ENCODE peak calls at places on chromosomes 11 and 22, in four cellular contexts. One of them, this sample, is unnamed.

GRCh38 chr11:76674517-76675400 is 4.2 kb upstream of the LRRC32 start:
- DNase-seq in spleen: no peak
- DNase-seq in aorta: no peak
- DNase-seq in HepG2: no peak
- DNase-seq in this sample: no peak

GRCh38 chr11:111766834-111767142 is 599 bp upstream of the PPP2R1B start:
- DNase-seq in spleen: no peak
- DNase-seq in aorta: no peak
- DNase-seq in HepG2: peak; percentile 36
- DNase-seq in this sample: no peak

GRCh38 chr22:50612715-50613221 is 12.2 kb downstream of the MAPK8IP2 start:
- DNase-seq in spleen: peak; percentile 71
- DNase-seq in aorta: no peak
- DNase-seq in HepG2: no peak
- DNase-seq in this sample: peak; percentile 66

GRCh38 chr11:63769719-63770443 is 1.3 kb upstream of the ZFTA start:
- DNase-seq in spleen: no peak
- DNase-seq in aorta: no peak
- DNase-seq in HepG2: no peak
- DNase-seq in this sample: no peak

GRCh38 chr22:50118557-50119168 is 28.9 kb downstream of the MOV10L1 start:
- DNase-seq in spleen: no peak
- DNase-seq in aorta: no peak
- DNase-seq in HepG2: peak; percentile 10
- DNase-seq in this sample: peak; percentile 4

GRCh38 chr11:64086263-64086938 is 50.7 kb downstream of the FLRT1 start:
- DNase-seq in spleen: no peak
- DNase-seq in aorta: no peak
- DNase-seq in HepG2: no peak
- DNase-seq in this sample: peak; percentile 2

GRCh38 chr11:74465291-74465708 is 2.0 kb downstream of the KCNE3 start:
- DNase-seq in spleen: no peak
- DNase-seq in aorta: no peak
- DNase-seq in HepG2: peak; percentile 68
- DNase-seq in this sample: peak; percentile 96

GRCh38 chr11:11978792-11979486 is 29.5 kb downstream of the DKK3 start:
- DNase-seq in spleen: peak; percentile 33
- DNase-seq in aorta: peak; percentile 85
- DNase-seq in HepG2: no peak
- DNase-seq in this sample: no peak

GRCh38 chr11:59610289-59610688 is 5.3 kb downstream of the OSBP start:
- DNase-seq in spleen: no peak
- DNase-seq in aorta: no peak
- DNase-seq in HepG2: no peak
- DNase-seq in this sample: no peak

GRCh38 chr11:27699242-27699925 is 871 bp downstream of the BDNF start:
- DNase-seq in spleen: no peak
- DNase-seq in aorta: no peak
- DNase-seq in HepG2: no peak
- DNase-seq in this sample: no peak

GRCh38 chr22:31243339-31244043 is 31.4 kb downstream of the LIMK2 start:
- DNase-seq in spleen: no peak
- DNase-seq in aorta: no peak
- DNase-seq in HepG2: no peak
- DNase-seq in this sample: no peak

GRCh38 chr22:24593810-24594568 is 1.1 kb upstream of the LRRC75B start:
- DNase-seq in spleen: no peak
- DNase-seq in aorta: no peak
- DNase-seq in HepG2: peak; percentile 78
- DNase-seq in this sample: peak; percentile 66

GRCh38 chr22:20021196-20022181 is 579 bp downstream of the TANGO2 start:
- DNase-seq in spleen: no peak
- DNase-seq in aorta: peak; percentile 91
- DNase-seq in HepG2: peak; percentile 49
- DNase-seq in this sample: peak; percentile 18

GRCh38 chr11:23138761-23139160 is 278.5 kb upstream of the CCDC179 start:
- DNase-seq in spleen: no peak
- DNase-seq in aorta: no peak
- DNase-seq in HepG2: no peak
- DNase-seq in this sample: no peak

GRCh38 chr11:73907191-73907590 is 30.4 kb downstream of the PAAF1 start:
- DNase-seq in spleen: no peak
- DNase-seq in aorta: no peak
- DNase-seq in HepG2: peak; percentile 6
- DNase-seq in this sample: no peak

DNA sequence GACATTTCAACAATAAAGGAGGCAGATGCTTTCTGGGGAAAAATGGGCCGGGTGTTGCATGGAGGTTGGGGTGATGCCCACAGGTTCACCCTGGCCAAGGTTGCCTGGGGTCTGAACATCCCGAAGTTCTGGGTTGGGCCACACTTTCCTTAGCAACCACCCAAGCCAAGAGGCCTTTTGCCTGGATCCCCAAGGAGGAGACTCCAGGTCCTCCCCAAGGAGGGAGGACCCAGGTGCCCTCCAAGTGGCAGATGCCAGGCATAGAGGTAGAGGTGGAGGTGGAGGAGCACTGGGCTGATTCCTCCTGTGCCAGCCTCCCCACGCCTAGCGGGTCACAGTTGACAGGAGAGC is 1.2 kb downstream of the CYB5R3 start:
- DNase-seq in spleen: no peak
- DNase-seq in aorta: no peak
- DNase-seq in HepG2: no peak
- DNase-seq in this sample: no peak
- H3K4me1 ChIP-seq in spleen: peaks cover 66% of the 10 kb centered on the region
- H3K4me1 ChIP-seq in aorta: no peaks in the 10 kb centered on the region
- H3K4me1 ChIP-seq in HepG2: peaks cover 79% of the 10 kb centered on the region
- H3K4me1 ChIP-seq in this sample: peaks cover 31% of the 10 kb centered on the region

GRCh38 chr11:1307163-1307870 is 2.1 kb downstream of the TOLLIP start:
- DNase-seq in spleen: peak; percentile 92
- DNase-seq in aorta: no peak
- DNase-seq in HepG2: no peak
- DNase-seq in this sample: no peak
- H3K4me1 ChIP-seq in spleen: peaks cover 89% of the 10 kb centered on the region
- H3K4me1 ChIP-seq in aorta: no peaks in the 10 kb centered on the region
- H3K4me1 ChIP-seq in HepG2: peaks cover 76% of the 10 kb centered on the region
- H3K4me1 ChIP-seq in this sample: peaks cover 8% of the 10 kb centered on the region

DNA sequence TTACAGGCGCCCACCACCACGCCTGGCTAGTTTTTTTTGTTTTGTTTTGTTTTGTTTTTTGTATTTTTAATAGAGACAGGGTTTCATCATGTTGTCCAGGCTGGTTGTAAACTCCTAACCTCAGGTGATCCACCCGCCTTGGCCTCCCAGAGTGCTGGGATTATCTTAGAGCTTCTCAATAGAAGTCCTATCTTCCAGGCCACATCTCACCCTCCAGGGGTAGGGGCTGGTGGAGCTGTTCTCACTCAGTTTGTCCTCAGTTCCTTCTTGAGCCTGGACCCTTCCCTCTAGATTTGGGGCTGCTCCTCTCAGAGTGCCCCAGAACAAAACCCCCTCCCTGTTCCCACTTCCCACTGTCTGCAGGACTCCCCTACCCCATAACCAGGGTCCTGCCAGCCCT is 31.3 kb downstream of the BCR start:
- DNase-seq in spleen: peak; percentile 32
- DNase-seq in aorta: peak; percentile 14
- DNase-seq in HepG2: no peak
- DNase-seq in this sample: no peak
- H3K4me1 ChIP-seq in spleen: peaks cover 62% of the 10 kb centered on the region
- H3K4me1 ChIP-seq in aorta: no peaks in the 10 kb centered on the region
- H3K4me1 ChIP-seq in HepG2: peaks cover 19% of the 10 kb centered on the region
- H3K4me1 ChIP-seq in this sample: no peaks in the 10 kb centered on the region

GRCh38 chr11:118913411-118914125 is 12.2 kb downstream of the BCL9L start:
- DNase-seq in spleen: peak; percentile 86
- DNase-seq in aorta: no peak
- DNase-seq in HepG2: no peak
- DNase-seq in this sample: no peak
- H3K4me1 ChIP-seq in spleen: peaks cover 100% of the 10 kb centered on the region
- H3K4me1 ChIP-seq in aorta: no peaks in the 10 kb centered on the region
- H3K4me1 ChIP-seq in HepG2: peaks cover 93% of the 10 kb centered on the region
- H3K4me1 ChIP-seq in this sample: peaks cover 45% of the 10 kb centered on the region

DNA sequence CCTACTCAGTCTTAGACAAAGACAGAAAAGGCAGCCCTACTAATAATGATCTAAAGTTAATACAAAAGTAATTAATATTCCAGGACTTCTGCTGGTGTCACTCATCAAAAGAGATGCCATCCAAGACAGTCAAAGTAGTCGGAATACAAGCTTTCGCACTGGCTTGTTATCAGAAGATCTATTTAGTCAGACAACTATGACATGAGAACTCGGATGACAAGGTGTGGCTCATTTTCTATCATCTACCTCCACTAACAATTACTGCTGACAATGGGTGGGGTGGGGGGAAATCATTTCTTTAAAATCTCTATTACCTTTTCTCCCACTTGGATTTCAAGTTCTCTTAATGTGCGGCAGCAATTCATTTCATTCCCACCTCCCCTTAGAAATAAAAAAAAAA is 56.7 kb downstream of the EFCAB6 start:
- DNase-seq in spleen: no peak
- DNase-seq in aorta: no peak
- DNase-seq in HepG2: no peak
- DNase-seq in this sample: no peak
- H3K4me1 ChIP-seq in spleen: no peaks in the 10 kb centered on the region
- H3K4me1 ChIP-seq in aorta: no peaks in the 10 kb centered on the region
- H3K4me1 ChIP-seq in HepG2: no peaks in the 10 kb centered on the region
- H3K4me1 ChIP-seq in this sample: no peaks in the 10 kb centered on the region

DNA sequence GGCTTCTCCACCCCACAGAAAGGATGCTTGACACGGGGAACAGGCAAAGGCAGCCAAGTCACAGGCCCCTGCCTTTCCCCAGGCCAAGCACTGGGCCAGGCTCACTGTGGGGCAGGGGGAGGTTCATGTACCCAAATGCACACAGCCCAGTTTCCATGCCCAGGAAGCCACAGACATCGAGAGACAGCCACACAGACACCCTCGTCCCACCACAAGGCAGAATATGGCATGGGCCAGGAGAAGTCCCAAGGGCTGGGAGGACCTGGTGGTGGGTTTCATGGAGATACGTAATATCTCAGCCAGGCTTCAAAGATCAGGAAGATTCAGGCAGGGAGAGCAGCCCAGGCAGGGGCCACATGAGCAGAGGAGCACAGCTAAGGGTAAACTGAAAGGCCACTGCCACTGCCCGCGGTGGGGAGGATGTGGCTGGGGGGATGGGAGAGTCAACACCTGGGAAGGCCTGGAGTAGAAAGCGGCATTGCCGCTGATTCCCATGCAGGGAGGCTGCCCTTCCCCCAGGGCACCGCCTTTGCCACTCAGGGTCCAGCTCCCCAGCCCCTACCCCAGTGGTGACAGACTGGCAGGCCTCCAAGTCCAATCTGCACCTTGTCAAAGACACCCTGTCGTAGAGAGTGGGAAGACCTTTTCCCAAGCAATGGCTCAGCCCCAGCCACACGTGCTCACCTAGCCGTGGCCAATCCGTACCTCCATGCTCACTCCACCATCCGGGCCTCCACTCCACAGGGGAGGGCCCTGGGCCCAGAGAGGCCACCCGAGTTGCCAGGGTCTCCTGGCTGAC is 2.4 kb upstream of the MFNG start:
- DNase-seq in spleen: no peak
- DNase-seq in aorta: no peak
- DNase-seq in HepG2: peak; percentile 62
- DNase-seq in this sample: no peak
- H3K4me1 ChIP-seq in spleen: peaks cover 53% of the 10 kb centered on the region
- H3K4me1 ChIP-seq in aorta: no peaks in the 10 kb centered on the region
- H3K4me1 ChIP-seq in HepG2: peaks cover 65% of the 10 kb centered on the region
- H3K4me1 ChIP-seq in this sample: no peaks in the 10 kb centered on the region

DNA sequence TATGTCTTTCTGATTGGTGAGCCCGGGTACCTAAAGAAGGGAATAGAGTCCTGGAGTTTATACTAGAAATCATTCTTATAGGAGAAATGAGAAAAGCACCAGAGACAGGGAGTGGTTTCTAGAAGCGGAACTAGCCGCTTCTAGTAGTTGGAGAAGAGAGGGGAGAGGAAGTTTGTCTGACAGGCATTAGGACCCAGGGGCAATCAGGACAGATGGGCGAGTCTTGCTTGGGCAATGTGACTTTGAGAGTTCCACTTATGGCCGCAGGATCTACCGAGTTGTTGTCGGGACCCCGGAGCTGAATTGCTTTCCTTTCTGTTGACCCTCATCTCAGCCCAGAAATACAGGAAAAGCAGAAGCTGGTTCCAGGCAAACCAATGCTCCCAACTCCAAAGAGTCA is 596.8 kb upstream of the CNTN5 start:
- DNase-seq in spleen: no peak
- DNase-seq in aorta: no peak
- DNase-seq in HepG2: no peak
- DNase-seq in this sample: no peak
- H3K4me1 ChIP-seq in spleen: no peaks in the 10 kb centered on the region
- H3K4me1 ChIP-seq in aorta: no peaks in the 10 kb centered on the region
- H3K4me1 ChIP-seq in HepG2: no peaks in the 10 kb centered on the region
- H3K4me1 ChIP-seq in this sample: no peaks in the 10 kb centered on the region

GRCh38 chr11:61145228-61146005 is 15.8 kb downstream of the VPS37C start:
- DNase-seq in spleen: peak; percentile 47
- DNase-seq in aorta: peak; percentile 21
- DNase-seq in HepG2: no peak
- DNase-seq in this sample: no peak

GRCh38 chr11:61148016-61148640 is 13.1 kb downstream of the VPS37C start:
- DNase-seq in spleen: peak; percentile 33
- DNase-seq in aorta: peak; percentile 9
- DNase-seq in HepG2: no peak
- DNase-seq in this sample: no peak

GRCh38 chr11:61144511-61145179 is 16.6 kb downstream of the VPS37C start:
- DNase-seq in spleen: peak; percentile 65
- DNase-seq in aorta: peak; percentile 29
- DNase-seq in HepG2: no peak
- DNase-seq in this sample: no peak

GRCh38 chr11:61147271-61147670 is 14.0 kb downstream of the VPS37C start:
- DNase-seq in spleen: peak; percentile 61
- DNase-seq in aorta: peak; percentile 32
- DNase-seq in HepG2: no peak
- DNase-seq in this sample: no peak

DNA sequence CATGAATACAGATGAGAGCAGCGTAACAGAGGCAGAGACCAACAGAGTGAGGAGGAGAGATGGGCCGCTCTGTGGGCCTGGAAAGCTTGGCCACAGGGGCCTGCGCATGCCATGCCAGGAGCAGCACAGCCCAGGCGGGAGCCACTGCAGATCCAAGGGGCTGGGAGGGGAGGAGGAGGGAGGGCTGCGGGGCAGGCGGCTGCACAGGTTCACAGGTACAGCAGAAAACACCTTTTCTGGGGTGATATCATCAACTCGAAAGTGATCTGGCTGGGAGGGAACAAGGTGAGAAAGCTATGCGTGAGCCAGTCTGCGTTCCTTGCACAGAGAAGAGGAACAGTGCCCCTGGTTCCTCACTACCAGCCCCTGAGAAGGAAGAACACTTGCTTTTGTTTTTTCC is 14.8 kb downstream of the VPS37C start:
- DNase-seq in spleen: peak; percentile 71
- DNase-seq in aorta: peak; percentile 40
- DNase-seq in HepG2: no peak
- DNase-seq in this sample: no peak
- H3K4me1 ChIP-seq in spleen: peaks cover 69% of the 10 kb centered on the region
- H3K4me1 ChIP-seq in aorta: no peaks in the 10 kb centered on the region
- H3K4me1 ChIP-seq in HepG2: peaks cover 32% of the 10 kb centered on the region
- H3K4me1 ChIP-seq in this sample: peaks cover 12% of the 10 kb centered on the region

DNA sequence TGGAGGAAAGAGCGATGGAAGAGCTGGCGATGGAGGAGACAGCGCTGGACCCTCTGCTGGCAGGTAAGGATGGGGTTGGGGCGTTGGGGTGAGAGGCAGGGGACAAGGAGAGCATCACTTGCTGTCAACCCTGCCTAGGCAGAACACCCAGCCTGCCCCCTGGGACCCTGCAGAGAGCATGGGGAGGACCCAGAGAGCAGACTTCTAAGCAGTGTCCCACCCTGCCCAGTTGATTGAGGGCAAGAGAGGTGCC is 111.6 kb upstream of the ANO1 start:
- DNase-seq in spleen: no peak
- DNase-seq in aorta: no peak
- DNase-seq in HepG2: no peak
- DNase-seq in this sample: no peak
- H3K4me1 ChIP-seq in spleen: no peaks in the 10 kb centered on the region
- H3K4me1 ChIP-seq in aorta: no peaks in the 10 kb centered on the region
- H3K4me1 ChIP-seq in HepG2: peaks cover 32% of the 10 kb centered on the region
- H3K4me1 ChIP-seq in this sample: no peaks in the 10 kb centered on the region